ENCODE peak calls at places on chromosomes 1 and 21, in six cellular contexts. H is pancreas, D is right lobe of liver, L is A549, P is psoas muscle, C is Peyer's patch. G is an unnamed sample.

GRCh38 chr1:184462170-184462569 is 75.3 kb downstream of the C1orf21 start:
- DNase-seq in H (no peak), D (no peak), L (no peak), P (no peak), C (no peak), G (no peak)

GRCh38 chr1:154951901-154952657 is 3.8 kb downstream of the PBXIP1 start:
- DNase-seq in H (peak; percentile 61), D (no peak), L (no peak), P (no peak), C (peak; percentile 78), G (peak; percentile 71)

GRCh38 chr1:207878939-207879338 is 32.0 kb downstream of the CD34 start:
- DNase-seq in H (no peak), D (no peak), L (no peak), P (no peak), C (no peak), G (no peak)

GRCh38 chr1:171984850-171985485 is 143.7 kb downstream of the DNM3 start:
- DNase-seq in H (no peak), D (no peak), L (peak; percentile 32), P (no peak), C (no peak), G (no peak)

GRCh38 chr21:42670884-42671283 is 17.5 kb downstream of the PDE9A start:
- DNase-seq in H (peak; percentile 8), D (no peak), L (no peak), P (no peak), C (no peak), G (no peak)

GRCh38 chr21:42636535-42636914 is 16.9 kb upstream of the PDE9A start:
- DNase-seq in H (no peak), D (no peak), L (no peak), P (no peak), C (no peak), G (no peak)

GRCh38 chr1:6248798-6249731 is 5.1 kb downstream of the HES3 start:
- DNase-seq in H (peak; percentile 70), D (peak; percentile 88), L (peak; percentile 35), P (peak; percentile 53), C (no peak), G (no peak)

GRCh38 chr1:66331641-66332523 is 202.1 kb upstream of the SGIP1 start:
- DNase-seq in H (peak; percentile 45), D (peak; percentile 74), L (peak; percentile 87), P (peak; percentile 78), C (peak; percentile 65), G (peak; percentile 62)

GRCh38 chr1:234839663-234840062 is 229.7 kb upstream of the IRF2BP2 start:
- DNase-seq in H (no peak), D (no peak), L (peak; percentile 51), P (no peak), C (no peak), G (no peak)

GRCh38 chr1:176989023-176989422 is 175.5 kb downstream of the ASTN1 start:
- DNase-seq in H (no peak), D (no peak), L (no peak), P (no peak), C (no peak), G (no peak)

GRCh38 chr1:31797216-31797615 is 18.6 kb downstream of the SPOCD1 start:
- DNase-seq in H (no peak), D (no peak), L (no peak), P (no peak), C (no peak), G (no peak)
- H3K4me3 ChIP-seq in H (no peak overlapping the region), D (no peak overlapping the region), L (no peak overlapping the region), P (no peak overlapping the region), C (no peak overlapping the region), G (no peak overlapping the region)

GRCh38 chr1:101262601-101263348 is 26.0 kb downstream of the S1PR1 start:
- DNase-seq in H (no peak), D (no peak), L (no peak), P (no peak), C (no peak), G (peak; percentile 36)

GRCh38 chr1:101262060-101262459 is 25.2 kb downstream of the S1PR1 start:
- DNase-seq in H (no peak), D (no peak), L (no peak), P (no peak), C (no peak), G (no peak)

GRCh38 chr1:101261629-101262028 is 24.8 kb downstream of the S1PR1 start:
- DNase-seq in H (no peak), D (no peak), L (no peak), P (no peak), C (no peak), G (no peak)

GRCh38 chr1:101259744-101260148 is 22.9 kb downstream of the S1PR1 start:
- DNase-seq in H (no peak), D (no peak), L (peak; percentile 49), P (no peak), C (no peak), G (no peak)

DNA sequence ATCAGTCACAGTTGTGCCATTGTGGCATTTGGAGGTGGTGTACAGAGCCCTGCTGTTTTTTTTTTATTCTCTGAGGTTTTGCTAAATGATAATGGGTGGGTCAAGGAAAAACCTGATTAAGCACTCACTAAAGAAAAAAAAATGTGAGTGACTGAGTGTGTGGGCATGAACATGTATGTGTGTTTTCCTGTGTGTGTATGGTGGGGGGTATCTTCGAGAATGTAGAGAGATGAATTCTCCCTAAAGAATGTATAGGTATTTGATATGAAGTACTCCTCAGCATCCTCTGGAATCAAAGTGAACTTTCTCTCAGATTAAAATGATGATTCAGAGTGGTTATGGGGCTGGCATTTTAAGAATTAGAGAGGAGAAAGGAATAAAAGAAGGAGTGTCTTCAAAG is 23.7 kb downstream of the S1PR1 start:
- DNase-seq in H (no peak), D (no peak), L (no peak), P (no peak), C (no peak), G (no peak)
- H3K4me1 ChIP-seq in H (no peaks in the 10 kb centered on the region), D (peaks cover 12% of the 10 kb centered on the region), L (peaks cover 37% of the 10 kb centered on the region), P (no peaks in the 10 kb centered on the region), C (peaks cover 7% of the 10 kb centered on the region), G (peaks cover 21% of the 10 kb centered on the region)

DNA sequence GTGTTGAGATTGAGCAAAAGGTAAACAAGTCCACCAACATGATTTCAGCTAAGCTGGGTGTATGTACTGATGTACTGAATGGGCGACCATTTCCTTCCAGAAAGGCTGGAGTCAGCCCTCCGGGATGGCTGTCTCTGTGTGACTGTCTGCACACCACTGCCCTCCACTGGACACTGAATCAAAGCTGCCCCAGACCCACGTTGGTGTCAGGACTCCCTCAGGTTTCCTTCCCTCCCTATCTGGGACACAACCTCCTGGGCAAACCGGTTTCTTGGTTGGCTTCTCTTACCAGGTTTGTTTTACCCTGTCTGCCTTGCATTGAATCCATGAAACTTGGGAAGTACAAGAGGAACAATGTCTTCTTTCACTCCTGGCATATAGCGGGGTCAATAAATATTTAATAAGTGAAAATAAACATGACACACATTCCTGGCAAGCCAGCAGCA is 5.3 kb upstream of the SRP9 start:
- DNase-seq in H (peak; percentile 92), D (peak; percentile 86), L (peak; percentile 90), P (peak; percentile 80), C (peak; percentile 53), G (peak; percentile 78)
- TF ChIP-seq CTCF in H (peak; percentile 67), D (peak; percentile 83), L (peak; percentile 95), P (peak; percentile 87), C (peak; percentile 62), G (peak; percentile 50)

DNA sequence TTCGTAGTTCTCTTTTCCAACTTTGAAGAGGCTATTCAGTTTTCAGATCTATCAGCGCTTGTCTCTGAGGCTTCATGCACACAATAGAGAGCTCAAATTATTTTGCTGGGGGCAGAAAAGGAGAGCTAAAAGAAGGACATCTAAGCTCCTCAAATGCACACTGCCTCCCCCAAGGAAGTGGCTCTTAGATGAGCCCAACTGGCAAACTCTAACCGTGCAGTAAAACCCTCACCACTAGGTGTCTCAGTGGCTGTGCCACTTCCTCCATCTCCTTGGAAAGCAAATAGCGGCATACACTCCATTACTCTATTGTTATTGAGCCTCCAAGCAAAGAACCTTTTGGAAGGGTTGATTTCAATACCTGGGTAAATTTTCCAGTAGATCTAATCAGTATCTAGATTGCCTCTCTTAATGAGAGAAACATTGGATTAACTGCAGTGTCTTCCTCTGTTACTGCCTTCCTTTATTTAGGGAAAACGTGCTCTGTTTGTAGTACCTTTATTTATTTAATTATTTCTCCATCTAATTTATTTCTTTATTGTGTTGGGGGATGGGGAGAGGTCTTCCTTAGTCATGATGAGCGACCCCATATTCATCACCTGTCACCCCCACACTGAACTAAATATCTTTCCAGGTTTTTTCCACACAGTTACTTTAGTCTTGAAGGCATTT is 9.2 kb upstream of the SFPQ start:
- DNase-seq in H (no peak), D (peak; percentile 64), L (peak; percentile 80), P (peak; percentile 34), C (peak; percentile 55), G (peak; percentile 58)
- H3K4me3 ChIP-seq in H (no peak overlapping the region), D (no peak overlapping the region), L (peak overlapping the region; percentile 31), P (peak overlapping the region; percentile 15), C (no peak overlapping the region), G (no peak overlapping the region)

G was measured in mucosa of descending colon.